ENCODE peak calls at places on chromosomes 4 and X, in six cellular contexts. I is tibial artery, G is upper lobe of right lung, R is kidney, O is BJ, Z is AG04449. L is an unnamed sample.
A peak's percentile ranks its signal among the peaks of the same experiment; 100 is the strongest.

GRCh38 chr4:52157641-52158316 is 106.7 kb downstream of the SPATA18 start:
- DNase-seq in I (peak; percentile 19), G (no peak), R (no peak), O (no peak), Z (no peak), L (no peak)

GRCh38 chr4:128519163-128519810 is 231.7 kb upstream of the PGRMC2 start:
- DNase-seq in I (no peak), G (no peak), R (no peak), O (no peak), Z (no peak), L (no peak)

GRCh38 chr4:52966172-52966571 is 104.1 kb downstream of the RASL11B start:
- DNase-seq in I (no peak), G (no peak), R (no peak), O (no peak), Z (no peak), L (no peak)

GRCh38 chrX:31670245-31670644 is 598.4 kb upstream of the FTHL17 start:
- DNase-seq in I (no peak), G (no peak), R (no peak), O (no peak), Z (no peak), L (no peak)

GRCh38 chr4:26860922-26861433 is 337 bp downstream of the STIM2 start:
- DNase-seq in I (peak; percentile 30), G (peak; percentile 83), R (peak; percentile 89), O (no peak), Z (no peak), L (no peak)

GRCh38 chrX:103741879-103742278 is 31.2 kb downstream of the TMEM31 start:
- DNase-seq in I (no peak), G (no peak), R (no peak), O (no peak), Z (no peak), L (no peak)

GRCh38 chrX:101391831-101392230 is 1.0 kb downstream of the RPL36A start:
- DNase-seq in I (no peak), G (no peak), R (no peak), O (no peak), Z (no peak), L (no peak)

GRCh38 chrX:65241059-65241721 is 264.9 kb upstream of the ZC4H2 start:
- DNase-seq in I (no peak), G (no peak), R (peak; percentile 10), O (no peak), Z (no peak), L (no peak)

GRCh38 chr4:186651624-186652023 is 72.0 kb downstream of the FAT1 start:
- DNase-seq in I (peak; percentile 59), G (no peak), R (peak; percentile 78), O (no peak), Z (no peak), L (no peak)

GRCh38 chrX:115339441-115340025 is 50.0 kb downstream of the LUZP4 start:
- DNase-seq in I (no peak), G (no peak), R (no peak), O (peak; percentile 9), Z (no peak), L (no peak)

GRCh38 chr4:122692641-122693520 is 39.6 kb upstream of the BBS12 start:
- DNase-seq in I (no peak), G (no peak), R (no peak), O (no peak), Z (no peak), L (no peak)

GRCh38 chrX:45714864-45715263 is 514.2 kb upstream of the DIPK2B start:
- DNase-seq in I (peak; percentile 19), G (no peak), R (no peak), O (no peak), Z (no peak), L (no peak)

GRCh38 chr4:9944431-9945425 is 76.6 kb downstream of the SLC2A9 start:
- DNase-seq in I (no peak), G (no peak), R (no peak), O (no peak), Z (no peak), L (no peak)

GRCh38 chr4:53507671-53508286 is 83.5 kb downstream of the LNX1 start:
- DNase-seq in I (peak; percentile 85), G (no peak), R (peak; percentile 84), O (no peak), Z (no peak), L (no peak)

GRCh38 chr4:8269535-8270417 is at the start of gene HTRA3:
- DNase-seq in I (no peak), G (no peak), R (peak; percentile 74), O (no peak), Z (no peak), L (peak; percentile 7)

GRCh38 chrX:68920541-68920940 is 91.7 kb downstream of the EFNB1 start:
- DNase-seq in I (no peak), G (no peak), R (no peak), O (no peak), Z (no peak), L (no peak)

GRCh38 chr4:117740736-117741135 is 293.6 kb upstream of the NDST3 start:
- DNase-seq in I (no peak), G (no peak), R (no peak), O (no peak), Z (no peak), L (no peak)

GRCh38 chr4:2732526-2732925 is 23.6 kb downstream of the TNIP2 start:
- DNase-seq in I (no peak), G (peak; percentile 46), R (peak; percentile 49), O (no peak), Z (no peak), L (no peak)

GRCh38 chrX:34341258-34341657 is 209.1 kb upstream of the FAM47A start:
- DNase-seq in I (no peak), G (no peak), R (no peak), O (no peak), Z (no peak), L (no peak)

GRCh38 chr4:122666527-122667245 is 45.8 kb upstream of the IL21 start:
- DNase-seq in I (no peak), G (no peak), R (no peak), O (peak; percentile 96), Z (peak; percentile 89), L (peak; percentile 63)

GRCh38 chr4:128427832-128428366 is 140.3 kb upstream of the PGRMC2 start:
- DNase-seq in I (no peak), G (peak; percentile 70), R (no peak), O (peak; percentile 28), Z (no peak), L (peak; percentile 50)

GRCh38 chrX:67545772-67546495 is 2.1 kb downstream of the AR start:
- DNase-seq in I (peak; percentile 23), G (peak; percentile 64), R (peak; percentile 73), O (no peak), Z (no peak), L (no peak)

GRCh38 chr4:103050736-103051436 is 25.7 kb downstream of the SLC9B2 start:
- DNase-seq in I (no peak), G (no peak), R (no peak), O (no peak), Z (no peak), L (no peak)

GRCh38 chr4:915595-915994 is 16.5 kb downstream of the GAK start:
- DNase-seq in I (peak; percentile 21), G (no peak), R (no peak), O (no peak), Z (no peak), L (no peak)

GRCh38 chr4:148444296-148445070 is 2.3 kb upstream of the NR3C2 start:
- DNase-seq in I (peak; percentile 40), G (peak; percentile 82), R (peak; percentile 79), O (no peak), Z (no peak), L (no peak)

GRCh38 chrX:44218465-44218864 is 125.0 kb downstream of the EFHC2 start:
- DNase-seq in I (no peak), G (no peak), R (no peak), O (no peak), Z (no peak), L (no peak)

GRCh38 chrX:10190367-10190766 is 33.6 kb downstream of the CLCN4 start:
- DNase-seq in I (peak; percentile 41), G (no peak), R (no peak), O (no peak), Z (no peak), L (peak; percentile 55)

GRCh38 chr4:161256172-161256571 is 907.6 kb downstream of the FSTL5 start:
- DNase-seq in I (no peak), G (no peak), R (no peak), O (no peak), Z (no peak), L (no peak)
- H3K4me3 ChIP-seq in I (no peak overlapping the region), G (no peak overlapping the region), R (no peak overlapping the region), O (no peak overlapping the region), Z (no peak overlapping the region), L (no peak overlapping the region)

DNA sequence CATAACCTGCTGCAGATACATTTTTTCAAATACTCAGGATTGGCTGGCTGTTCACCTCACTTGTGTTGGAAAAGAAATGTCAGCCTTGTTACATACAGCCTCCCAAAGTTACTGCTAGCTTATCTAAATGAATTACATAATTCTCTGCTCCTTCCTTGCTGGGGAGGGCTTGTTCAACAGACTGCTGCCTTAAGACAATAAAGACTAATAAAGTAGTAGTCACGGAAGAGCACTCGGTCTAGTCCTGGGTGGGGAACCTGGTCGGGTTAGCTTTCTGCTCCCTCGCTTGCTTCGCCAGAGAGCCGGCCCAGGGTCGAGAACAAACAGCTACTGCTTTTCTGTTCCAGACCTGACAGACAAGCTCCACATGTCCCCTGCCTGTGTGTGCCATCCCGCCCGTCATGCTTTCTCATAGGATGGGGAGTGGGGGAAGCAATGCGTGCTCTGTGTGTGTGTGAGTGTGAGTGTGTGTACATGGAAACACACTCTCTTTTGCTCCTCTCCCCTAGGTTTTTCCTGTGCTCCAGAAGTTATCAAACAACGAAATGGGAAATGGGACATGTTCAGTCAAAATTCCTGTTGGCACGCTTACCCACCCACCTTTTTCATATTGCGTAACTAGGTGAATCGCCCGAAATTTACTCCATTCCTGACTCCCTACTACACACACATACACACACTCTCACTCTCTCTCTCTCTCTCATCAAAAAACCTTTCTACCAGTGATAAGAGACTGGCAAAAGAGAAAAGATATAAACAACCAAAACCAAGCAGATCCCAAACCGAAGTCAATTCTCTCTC is 1.4 kb downstream of the NPY1R start:
- DNase-seq in I (no peak), G (no peak), R (peak; percentile 83), O (no peak), Z (no peak), L (no peak)
- H3K4me3 ChIP-seq in I (peak overlapping the region; percentile 84), G (peak overlapping the region; percentile 50), R (peak overlapping the region; percentile 92), O (no peak overlapping the region), Z (no peak overlapping the region), L (no peak overlapping the region)

DNA sequence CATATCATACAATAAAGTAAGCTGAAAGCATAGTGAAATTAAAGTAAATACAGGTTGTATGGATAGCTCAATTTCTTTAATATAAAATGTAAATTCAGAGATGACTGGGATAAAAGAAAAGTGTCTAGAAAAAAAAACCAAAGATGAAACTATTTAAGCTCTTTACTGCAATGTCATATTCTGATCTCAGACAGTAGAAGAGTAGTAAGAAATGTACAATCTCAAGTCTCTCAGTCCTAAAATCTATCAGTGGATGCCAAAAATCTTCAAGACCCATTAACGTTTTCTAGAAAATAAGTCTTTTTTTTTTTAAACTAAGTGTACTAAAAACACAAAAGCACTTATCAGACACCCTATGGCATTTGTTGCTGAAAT is 13.8 kb downstream of the MGARP start:
- DNase-seq in I (no peak), G (no peak), R (no peak), O (no peak), Z (no peak), L (no peak)
- H3K4me3 ChIP-seq in I (peak overlapping the region; percentile 35), G (peak overlapping the region; percentile 42), R (peak overlapping the region; percentile 70), O (peak overlapping the region; percentile 2), Z (peak overlapping the region; percentile 38), L (peak overlapping the region; percentile 38)

DNA sequence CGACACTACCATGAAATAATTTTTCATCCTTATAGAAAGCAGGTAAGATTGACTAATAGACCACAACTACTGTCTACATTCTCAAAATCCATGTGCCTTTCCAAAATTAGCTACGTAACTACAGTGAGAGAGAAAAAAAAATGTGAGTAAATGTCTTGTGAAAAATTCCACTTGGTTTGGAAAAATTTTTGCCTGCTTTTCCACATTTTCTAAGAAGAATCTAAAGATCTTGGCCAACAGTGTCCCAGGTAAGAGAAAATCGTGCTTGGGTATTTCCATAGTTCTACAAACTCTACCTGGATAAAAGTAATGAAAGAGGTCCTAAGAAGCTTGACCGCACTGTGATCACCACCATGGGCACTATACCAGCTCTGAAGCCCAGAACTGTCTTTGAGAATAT is 1.4 kb upstream of the CLCN3 start:
- DNase-seq in I (no peak), G (no peak), R (no peak), O (no peak), Z (no peak), L (no peak)
- H3K4me3 ChIP-seq in I (no peak overlapping the region), G (no peak overlapping the region), R (peak overlapping the region; percentile 77), O (no peak overlapping the region), Z (no peak overlapping the region), L (no peak overlapping the region)

L was measured in AG04450.